ENCODE peak calls at places on chromosome 18, in four cellular contexts. Z is NCI-H460, C is neural crest cell, P is A549. L is an unnamed sample.

GRCh38 chr18:14976736-14977430 is 228.9 kb downstream of the ANKRD30B start:
- DNase-seq in C (no peak), Z (no peak), P (no peak), L (no peak)

GRCh38 chr18:76875390-76876330 is 53.3 kb downstream of the ZNF236 start:
- DNase-seq in C (peak), Z (peak), P (peak), L (peak)

GRCh38 chr18:56823986-56824385 is 172.8 kb downstream of the WDR7 start:
- DNase-seq in P (no peak), C (no peak), Z (no peak), L (no peak)

GRCh38 chr18:24270358-24270936 is 127.2 kb downstream of the OSBPL1A start:
- DNase-seq in P (no peak), C (no peak), Z (no peak), L (no peak)

GRCh38 chr18:58505181-58505580 is 123.7 kb downstream of the ALPK2 start:
- DNase-seq in C (no peak), Z (no peak), P (no peak), L (no peak)

GRCh38 chr18:24488824-24489493 is 28.5 kb downstream of the HRH4 start:
- DNase-seq in P (peak), Z (peak), C (peak), L (no peak)

GRCh38 chr18:43192408-43192807 is 76.9 kb upstream of the RIT2 start:
- DNase-seq in Z (no peak), P (no peak), C (no peak), L (no peak)

GRCh38 chr18:35267809-35268208 is 22.2 kb downstream of the ZSCAN30 start:
- DNase-seq in Z (no peak), P (no peak), C (no peak), L (peak)

GRCh38 chr18:75161629-75162028 is 47.3 kb downstream of the PTGR3 start:
- DNase-seq in C (no peak), P (peak), Z (peak), L (peak)

GRCh38 chr18:46097853-46098615 is at the start of gene ATP5F1A:
- DNase-seq in Z (peak), P (peak), C (peak), L (peak)

GRCh38 chr18:54671291-54671881 is 80.3 kb downstream of the DYNAP start:
- DNase-seq in P (peak), Z (peak), C (no peak), L (no peak)

GRCh38 chr18:22167091-22167470 is 2.3 kb upstream of the GATA6 start:
- DNase-seq in C (peak), Z (no peak), P (peak), L (no peak)

GRCh38 chr18:21826196-21826595 is 85.6 kb downstream of the MIB1 start:
- DNase-seq in Z (no peak), P (no peak), C (no peak), L (no peak)

GRCh38 chr18:72612894-72613537 is 68.9 kb upstream of the CBLN2 start:
- DNase-seq in C (no peak), P (no peak), Z (no peak), L (no peak)

GRCh38 chr18:50961974-50962373 is 5.9 kb upstream of the ELAC1 start:
- DNase-seq in C (no peak), Z (no peak), P (peak), L (no peak)

L was measured in mucosa of descending colon.